ENCODE peak calls at places on chromosomes 7 and 10, in eight cellular contexts. D is tibial artery; U is fibroblast of lung; Y is stomach; I is HCT116; W is CD8-positive, alpha-beta T cell; R is left lung; S is H1. L is an unnamed sample. For H3K4me1 and H3K9me3, the result is how much of the 10 kb centered on the place peaks cover.

GRCh38 chr10:114603303-114603702 is 54.8 kb downstream of the ABLIM1 start:
- DNase-seq in R (no peak), I (no peak), W (no peak), U (no peak), S (no peak), Y (no peak), D (no peak), L (no peak)

GRCh38 chr7:64046041-64046389 is 781 bp downstream of the ZNF727 start:
- DNase-seq in S (no peak), Y (no peak), W (no peak), R (no peak), I (no peak), U (no peak), D (no peak), L (no peak)

GRCh38 chr7:137453356-137453755 is 109.8 kb upstream of the PTN start:
- DNase-seq in D (no peak), R (no peak), Y (no peak), I (no peak), U (no peak), S (no peak), W (no peak), L (no peak)

GRCh38 chr10:104146871-104147270 is 24.9 kb downstream of the SFR1 start:
- DNase-seq in U (no peak), D (no peak), Y (no peak), S (no peak), R (no peak), I (no peak), W (no peak), L (no peak)

GRCh38 chr7:41685684-41686083 is 17.2 kb downstream of the INHBA start:
- DNase-seq in I (no peak), S (no peak), U (no peak), R (no peak), Y (no peak), D (no peak), W (no peak), L (no peak)

GRCh38 chr10:50625663-50626062 is 1.9 kb upstream of the SGMS1 start:
- DNase-seq in S (no peak), U (peak), W (no peak), I (no peak), R (no peak), Y (no peak), D (no peak), L (no peak)

GRCh38 chr10:97328646-97329453 is 5.7 kb downstream of the FRAT2 start:
- DNase-seq in W (no peak), I (no peak), D (no peak), R (no peak), U (no peak), S (no peak), Y (peak), L (no peak)

GRCh38 chr10:70914316-70914864 is 26.0 kb upstream of the PCBD1 start:
- DNase-seq in I (no peak), W (no peak), U (no peak), S (no peak), R (no peak), Y (no peak), D (no peak), L (no peak)

GRCh38 chr7:88548399-88548798 is 211.1 kb upstream of the ZNF804B start:
- DNase-seq in I (no peak), S (no peak), W (no peak), U (no peak), D (no peak), Y (no peak), R (no peak), L (no peak)

GRCh38 chr10:101612872-101613271 is 24.8 kb downstream of the DPCD start:
- DNase-seq in D (no peak), W (no peak), I (no peak), R (no peak), Y (no peak), S (no peak), U (no peak), L (no peak)

GRCh38 chr10:31059323-31059722 is 27.7 kb upstream of the ZNF438 start:
- DNase-seq in U (no peak), I (peak), Y (no peak), S (no peak), R (no peak), D (no peak), W (no peak), L (no peak)

GRCh38 chr7:67489881-67490280 is 493.2 kb downstream of the TYW1 start:
- DNase-seq in R (no peak), I (no peak), D (no peak), U (no peak), W (no peak), S (no peak), Y (no peak), L (no peak)

GRCh38 chr7:80942261-80943041 is 23.6 kb upstream of the SEMA3C start:
- DNase-seq in S (peak), Y (peak), D (peak), I (peak), R (peak), W (no peak), U (peak), L (peak)

GRCh38 chr7:91050677-91051076 is 213.6 kb upstream of the FZD1 start:
- DNase-seq in D (no peak), Y (no peak), R (no peak), U (no peak), S (no peak), I (no peak), W (no peak), L (no peak)

GRCh38 chr7:79452495-79453265 is 787 bp downstream of the MAGI2 start:
- DNase-seq in Y (no peak), S (no peak), I (no peak), D (peak), R (peak), W (no peak), U (peak), L (no peak)

GRCh38 chr7:36131026-36131425 is 22.0 kb upstream of the EEPD1 start:
- DNase-seq in Y (no peak), R (no peak), U (no peak), W (no peak), S (no peak), D (no peak), I (no peak), L (no peak)

GRCh38 chr7:149226840-149227494 is 12.5 kb upstream of the ZNF212 start:
- DNase-seq in Y (no peak), W (no peak), R (no peak), U (peak), S (no peak), I (no peak), D (no peak), L (no peak)

GRCh38 chr10:102341038-102341688 is 54.3 kb upstream of the NFKB2 start:
- DNase-seq in R (no peak), I (no peak), W (no peak), S (no peak), Y (no peak), D (no peak), U (no peak), L (no peak)

GRCh38 chr7:150322114-150322832 is 882 bp upstream of the LRRC61 start:
- DNase-seq in U (no peak), Y (no peak), D (no peak), I (no peak), W (no peak), S (no peak), R (no peak), L (no peak)

GRCh38 chr10:124350806-124351205 is 67.9 kb downstream of the OAT start:
- DNase-seq in U (no peak), W (no peak), I (no peak), Y (peak), S (no peak), R (no peak), D (no peak), L (no peak)

GRCh38 chr7:8442814-8443304 is 9.4 kb downstream of the NXPH1 start:
- DNase-seq in I (no peak), U (peak), S (no peak), D (peak), W (no peak), R (peak), Y (peak), L (no peak)

DNA sequence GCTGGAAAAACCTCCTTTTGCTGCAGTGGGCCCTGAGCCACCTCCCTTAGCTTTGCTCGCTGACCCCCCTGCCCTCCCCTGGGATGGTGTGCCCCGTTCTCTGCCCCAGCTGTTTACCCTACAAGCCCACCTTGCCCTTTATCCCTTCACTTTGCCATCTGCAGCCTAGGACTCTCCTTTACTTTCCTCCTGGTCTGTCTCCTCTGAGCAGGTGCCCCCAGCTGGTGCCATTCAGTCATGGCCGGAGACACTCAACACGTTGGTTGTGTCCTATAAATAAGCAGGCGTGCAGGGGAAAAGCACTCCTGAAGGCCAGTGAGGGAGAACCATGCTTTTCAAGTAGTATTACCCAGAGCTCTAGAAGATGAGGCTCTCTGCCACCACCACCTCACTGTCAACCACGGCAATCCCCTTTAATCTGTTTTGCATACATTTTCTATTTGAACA is 6.1 kb downstream of the RASSF4 start:
- DNase-seq in D (no peak), U (no peak), I (no peak), S (no peak), Y (no peak), R (no peak), W (no peak), L (peak)
- H3K4me1 ChIP-seq in D (half or more), U (under half), I (under half), S (under half), Y (under half), R (half or more), W (under half), L (half or more)

GRCh38 chr10:131733596-131733995 is 167.2 kb upstream of the PPP2R2D start:
- DNase-seq in U (no peak), W (no peak), Y (peak), D (no peak), R (no peak), S (no peak), I (no peak), L (no peak)

GRCh38 chr10:131731780-131732630 is 168.8 kb upstream of the PPP2R2D start:
- DNase-seq in U (no peak), R (no peak), I (no peak), D (no peak), Y (peak), W (no peak), S (no peak), L (no peak)

GRCh38 chr10:131729938-131730660 is 170.7 kb upstream of the PPP2R2D start:
- DNase-seq in W (no peak), Y (peak), R (no peak), D (no peak), S (no peak), I (no peak), U (no peak), L (no peak)

GRCh38 chr10:131730771-131731497 is 169.9 kb upstream of the PPP2R2D start:
- DNase-seq in W (no peak), R (no peak), U (no peak), I (no peak), Y (peak), S (no peak), D (no peak), L (no peak)

DNA sequence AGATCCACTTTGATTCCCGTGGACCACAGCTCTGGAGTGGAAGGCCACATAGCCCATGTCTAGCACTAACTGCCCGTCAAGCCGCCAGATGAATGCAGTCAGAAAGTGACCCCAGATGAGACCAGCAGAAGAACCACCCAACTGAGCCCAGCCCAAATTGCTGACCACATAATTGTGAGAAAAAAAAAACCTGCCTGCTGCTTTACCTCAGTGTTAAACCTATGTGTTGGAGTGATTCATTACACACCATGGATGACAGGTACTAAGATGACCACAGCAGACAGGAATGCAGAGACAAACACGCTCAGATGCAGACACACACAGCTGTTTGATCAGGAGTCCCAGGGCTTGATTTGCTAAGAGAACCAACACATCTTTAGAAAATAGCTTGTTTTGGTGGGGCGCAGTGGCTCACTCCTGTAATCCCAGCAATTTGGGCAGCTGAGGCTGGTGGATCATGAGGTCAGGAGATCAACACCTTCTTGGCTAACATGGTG is 168.1 kb upstream of the PPP2R2D start:
- DNase-seq in U (no peak), D (no peak), I (no peak), R (no peak), S (no peak), Y (peak), W (no peak), L (no peak)
- H3K9me3 ChIP-seq in U (under half), D (under half), I (under half), R (under half), S (under half), Y (under half), W (under half), L (under half)

DNA sequence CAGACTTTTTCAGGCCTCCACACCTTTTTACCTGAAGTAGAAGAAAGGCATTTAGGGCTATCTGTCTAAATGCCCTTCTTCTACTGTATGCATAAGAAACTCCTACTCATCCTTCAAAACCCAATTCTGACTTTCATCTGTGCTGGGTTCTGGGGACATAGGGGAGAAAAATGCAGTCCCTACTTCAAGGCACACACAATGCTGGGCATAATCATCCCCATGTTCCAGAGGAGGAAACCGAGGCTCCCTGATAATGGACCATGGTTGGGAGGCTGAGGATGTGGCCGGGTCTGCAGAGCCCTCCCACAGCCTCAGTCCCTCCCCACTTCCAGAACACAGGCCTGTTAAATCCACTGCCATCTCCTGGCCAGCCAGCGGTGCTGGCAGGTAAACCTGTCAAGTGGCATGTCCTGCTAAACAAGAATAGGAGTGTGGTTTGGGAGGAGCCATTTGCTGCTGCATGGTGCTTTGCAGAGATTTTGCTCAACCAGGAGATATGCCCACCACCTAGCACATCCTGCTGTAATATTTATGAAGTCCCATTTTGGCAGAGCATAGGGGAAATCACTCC is 32.0 kb downstream of the GRID1 start:
- DNase-seq in R (no peak), U (no peak), D (no peak), I (peak), Y (no peak), S (peak), W (no peak), L (no peak)
- TF ChIP-seq CTCF in R (no peak), U (no peak), D (no peak), I (peak), Y (no peak), S (peak), W (no peak), L (no peak)

GRCh38 chr10:122221958-122222357 is 49.1 kb upstream of the BTBD16 start:
- DNase-seq in W (no peak), S (no peak), U (no peak), R (no peak), D (no peak), Y (no peak), I (no peak), L (no peak)
- H3K4me1 ChIP-seq in W (under half), S (under half), U (under half), R (under half), D (under half), Y (under half), I (under half), L (under half)

GRCh38 chr10:10782603-10783002 is 235.1 kb upstream of the CELF2 start:
- DNase-seq in Y (no peak), W (no peak), I (no peak), D (no peak), S (no peak), R (no peak), U (peak), L (no peak)
- H3K9me3 ChIP-seq in Y (under half), W (under half), I (under half), D (under half), S (under half), R (under half), U (under half), L (under half)

GRCh38 chr7:134845461-134845860 is 66.0 kb downstream of the CALD1 start:
- DNase-seq in I (peak), U (no peak), Y (no peak), D (no peak), S (no peak), R (no peak), W (no peak), L (no peak)
- TF ChIP-seq CTCF in I (peak), U (peak), Y (peak), D (no peak), S (peak), R (no peak), W (no peak), L (no peak)

L was measured in gastrocnemius medialis.